ENCODE peak calls at places on chromosomes 3 and 15, in nine cellular contexts. T is activated CD4-positive, alpha-beta T cell treated with anti-CD3 and anti-CD28 coated beads, Interleukin-2, amount 50 U/mL, for 4 hours; O is heart right ventricle; A is activated CD4-positive, alpha-beta memory T cell treated with anti-CD3 and anti-CD28 coated beads for 36 hours; G is right cardiac atrium; S is amygdala; U is AG20443; L is choroid plexus epithelial cell; F is stimulated activated effector memory CD8-positive, alpha-beta T cell treated with anti-CD3 and anti-CD28 coated beads, Interleukin-12 subunit alpha, Interleukin-12 subunit beta, amount 100 ng/mL, for 72 hours. Y is an unnamed sample.

GRCh38 chr15:72182244-72182643 is 15.3 kb downstream of the GRAMD2A start:
- DNase-seq in T (no peak), O (no peak), A (no peak), G (no peak), S (no peak), U (no peak), L (no peak), F (no peak), Y (no peak)

GRCh38 chr3:95797081-95797480 is 1017.3 kb upstream of the EPHA6 start:
- DNase-seq in T (no peak), O (no peak), A (no peak), G (no peak), S (no peak), U (no peak), L (no peak), F (no peak), Y (no peak)

GRCh38 chr3:54146383-54147239 is 24.3 kb downstream of the CACNA2D3 start:
- DNase-seq in T (no peak), O (peak), A (no peak), G (peak), S (peak), U (peak), L (no peak), F (no peak), Y (no peak)

GRCh38 chr3:14082108-14082657 is 42.5 kb downstream of the CHCHD4 start:
- DNase-seq in T (no peak), O (no peak), A (peak), G (no peak), S (no peak), U (no peak), L (no peak), F (no peak), Y (no peak)

GRCh38 chr15:90871097-90871715 is 2.8 kb downstream of the FURIN start:
- DNase-seq in T (no peak), O (peak), A (peak), G (peak), S (peak), U (peak), L (no peak), F (peak), Y (no peak)

GRCh38 chr3:52854013-52854412 is 19.2 kb upstream of the MUSTN1 start:
- DNase-seq in T (no peak), O (no peak), A (no peak), G (no peak), S (no peak), U (no peak), L (no peak), F (no peak), Y (no peak)

GRCh38 chr15:42190370-42190769 is 17.7 kb downstream of the VPS39 start:
- DNase-seq in T (no peak), O (no peak), A (no peak), G (no peak), S (no peak), U (no peak), L (no peak), F (no peak), Y (no peak)

GRCh38 chr15:53034767-53035245 is 244.7 kb upstream of the ONECUT1 start:
- DNase-seq in T (no peak), O (no peak), A (no peak), G (no peak), S (no peak), U (no peak), L (no peak), F (no peak), Y (no peak)

GRCh38 chr15:40038267-40038653 is 721 bp downstream of the SRP14 start:
- DNase-seq in T (no peak), O (no peak), A (peak), G (no peak), S (no peak), U (peak), L (peak), F (peak), Y (no peak)

GRCh38 chr15:67372563-67372962 is 118.0 kb downstream of the IQCH start:
- DNase-seq in T (no peak), O (no peak), A (no peak), G (no peak), S (no peak), U (no peak), L (no peak), F (no peak), Y (no peak)

GRCh38 chr3:72154391-72155300 is 369.7 kb upstream of the PROK2 start:
- DNase-seq in T (no peak), O (no peak), A (no peak), G (no peak), S (no peak), U (no peak), L (no peak), F (no peak), Y (no peak)

GRCh38 chr3:115513411-115513800 is 109.9 kb upstream of the GAP43 start:
- DNase-seq in T (no peak), O (no peak), A (no peak), G (no peak), S (no peak), U (no peak), L (peak), F (no peak), Y (no peak)

GRCh38 chr15:43266834-43267233 is at the start of gene TGM5:
- DNase-seq in T (no peak), O (no peak), A (no peak), G (no peak), S (no peak), U (no peak), L (no peak), F (no peak), Y (no peak)

GRCh38 chr3:153658151-153658550 is 463.0 kb upstream of the ARHGEF26 start:
- DNase-seq in T (no peak), O (no peak), A (no peak), G (no peak), S (no peak), U (no peak), L (no peak), F (no peak), Y (no peak)

GRCh38 chr3:188595890-188596376 is 442.0 kb downstream of the LPP start:
- DNase-seq in T (no peak), O (no peak), A (no peak), G (no peak), S (no peak), U (peak), L (peak), F (no peak), Y (no peak)

GRCh38 chr15:48695835-48696573 is 50.5 kb upstream of the FBN1 start:
- DNase-seq in T (no peak), O (no peak), A (no peak), G (no peak), S (no peak), U (no peak), L (no peak), F (no peak), Y (no peak)

GRCh38 chr3:114499986-114500385 is 206.2 kb downstream of the TIGIT start:
- DNase-seq in T (no peak), O (no peak), A (no peak), G (no peak), S (no peak), U (no peak), L (peak), F (no peak), Y (no peak)

GRCh38 chr15:71804695-71805470 is 5.5 kb upstream of the NR2E3 start:
- DNase-seq in T (no peak), O (no peak), A (no peak), G (no peak), S (no peak), U (no peak), L (peak), F (no peak), Y (no peak)

GRCh38 chr3:89098173-89098572 is 9.2 kb upstream of the EPHA3 start:
- DNase-seq in T (no peak), O (no peak), A (no peak), G (no peak), S (no peak), U (no peak), L (peak), F (no peak), Y (no peak)

GRCh38 chr15:40493089-40493840 is 22.5 kb downstream of the CHST14 start:
- DNase-seq in T (peak), O (no peak), A (peak), G (no peak), S (no peak), U (no peak), L (no peak), F (peak), Y (peak)

GRCh38 chr3:160052385-160053047 is 63.9 kb downstream of the IL12A start:
- DNase-seq in T (no peak), O (no peak), A (no peak), G (no peak), S (no peak), U (no peak), L (peak), F (no peak), Y (no peak)

GRCh38 chr3:170002829-170003228 is 35.0 kb upstream of the GPR160 start:
- DNase-seq in T (no peak), O (no peak), A (no peak), G (no peak), S (no peak), U (no peak), L (no peak), F (no peak), Y (no peak)

GRCh38 chr3:141412087-141412935 is 44.0 kb downstream of the ZBTB38 start:
- DNase-seq in T (peak), O (no peak), A (peak), G (no peak), S (peak), U (peak), L (peak), F (peak), Y (no peak)

GRCh38 chr3:31182639-31183038 is 288.2 kb upstream of the GADL1 start:
- DNase-seq in T (no peak), O (no peak), A (no peak), G (no peak), S (no peak), U (no peak), L (no peak), F (no peak), Y (no peak)

GRCh38 chr3:49769926-49770325 is 16.4 kb downstream of the IP6K1 start:
- DNase-seq in T (no peak), O (no peak), A (no peak), G (no peak), S (no peak), U (no peak), L (no peak), F (no peak), Y (no peak)

GRCh38 chr3:174197416-174197815 is 661.7 kb upstream of the NAALADL2 start:
- DNase-seq in T (no peak), O (no peak), A (no peak), G (no peak), S (no peak), U (no peak), L (no peak), F (no peak), Y (no peak)

GRCh38 chr3:123687286-123687685 is 102.4 kb upstream of the HACD2 start:
- DNase-seq in T (no peak), O (no peak), A (no peak), G (no peak), S (no peak), U (no peak), L (no peak), F (no peak), Y (no peak)

GRCh38 chr3:112333386-112334334 is 704 bp downstream of the CD200 start:
- DNase-seq in T (peak), O (no peak), A (no peak), G (no peak), S (peak), U (no peak), L (peak), F (no peak), Y (no peak)

Y was measured in SIG-M5.